ENCODE peak calls at places on chromosomes 1 and 21, in ten cellular contexts. T, E, U, S, K, A, R, L, W and M are unnamed samples.
A peak's percentile ranks its signal among the peaks of the same experiment; 100 is the strongest.

GRCh38 chr1:63878914-63879313 is 105.1 kb downstream of the ROR1 start:
- DNase-seq in L (peak; percentile 57), T (no peak), E (no peak), U (no peak), S (no peak), R (no peak), W (no peak), A (no peak), K (no peak), M (no peak)

GRCh38 chr1:66893712-66894111 is 30.9 kb downstream of the DNAI4 start:
- DNase-seq in A (no peak), E (no peak), T (no peak), K (no peak), L (no peak), U (no peak), S (no peak), R (no peak), W (no peak), M (no peak)

GRCh38 chr1:65449214-65449823 is 28.9 kb downstream of the LEPR start:
- DNase-seq in A (no peak), E (no peak), R (no peak), S (no peak), T (no peak), K (no peak), L (no peak), W (no peak), U (no peak), M (no peak)

GRCh38 chr1:241800640-241801039 is 47.4 kb upstream of the EXO1 start:
- DNase-seq in A (no peak), K (no peak), S (no peak), L (no peak), T (no peak), R (no peak), E (no peak), U (no peak), W (no peak), M (no peak)

GRCh38 chr1:24572301-24572700 is 16.4 kb downstream of the NCMAP start:
- DNase-seq in W (no peak), K (no peak), U (no peak), S (no peak), E (no peak), L (no peak), A (no peak), T (no peak), R (no peak), M (no peak)

GRCh38 chr1:208086116-208086515 is 158.1 kb downstream of the PLXNA2 start:
- DNase-seq in U (no peak), A (peak; percentile 94), L (peak; percentile 51), E (no peak), T (no peak), K (no peak), S (no peak), R (peak; percentile 5), W (no peak), M (no peak)

GRCh38 chr1:81463889-81464288 is 336.8 kb upstream of the ADGRL2 start:
- DNase-seq in S (no peak), W (no peak), T (no peak), E (no peak), U (no peak), R (no peak), A (no peak), L (no peak), K (no peak), M (no peak)

GRCh38 chr1:97160796-97161195 is 439.2 kb downstream of the PTBP2 start:
- DNase-seq in K (no peak), U (no peak), E (no peak), T (no peak), A (no peak), L (peak; percentile 35), S (no peak), W (no peak), R (no peak), M (no peak)

GRCh38 chr21:42039470-42039901 is 29.3 kb upstream of the ZBTB21 start:
- DNase-seq in S (no peak), K (no peak), L (peak; percentile 58), E (no peak), R (peak; percentile 35), U (no peak), A (peak; percentile 70), T (no peak), W (no peak), M (no peak)

GRCh38 chr1:7567376-7567775 is 203.7 kb upstream of the VAMP3 start:
- DNase-seq in W (no peak), U (no peak), S (no peak), L (no peak), K (no peak), T (no peak), E (no peak), A (no peak), R (no peak), M (no peak)

GRCh38 chr1:165904948-165905347 is 77.5 kb downstream of the UCK2 start:
- DNase-seq in K (no peak), S (no peak), W (no peak), R (no peak), A (no peak), L (no peak), U (no peak), T (no peak), E (no peak), M (no peak)

GRCh38 chr1:59243544-59243943 is 53.4 kb upstream of the FGGY start:
- DNase-seq in K (no peak), R (no peak), E (no peak), W (no peak), L (no peak), A (no peak), T (no peak), U (no peak), S (no peak), M (no peak)